ENCODE peak calls at places on chromosomes 2 and 18, in seven cellular contexts. X is HepG2, Q is GM12892, W is K562, I is H1, H is GM12878, L is SK-N-SH. F is an unnamed sample.
A peak's percentile ranks its signal among the peaks of the same experiment; 100 is the strongest.

GRCh38 chr2:239393941-239394340 is 6.9 kb downstream of the HDAC4 start:
- DNase-seq in X (no peak), Q (no peak), W (no peak), I (no peak), H (no peak), L (no peak), F (no peak)

GRCh38 chr18:23406271-23406787 is 46.8 kb upstream of the RIOK3 start:
- DNase-seq in X (peak; percentile 78), Q (no peak), W (no peak), I (no peak), H (no peak), L (no peak), F (no peak)

GRCh38 chr2:27315122-27315521 is 6.9 kb upstream of the UCN start:
- DNase-seq in X (no peak), Q (no peak), W (no peak), I (no peak), H (no peak), L (no peak), F (no peak)

GRCh38 chr2:102315850-102316370 is 4.5 kb downstream of the IL1RL1 start:
- DNase-seq in X (no peak), Q (no peak), W (no peak), I (no peak), H (no peak), L (no peak), F (no peak)

GRCh38 chr2:25265802-25266201 is 75.9 kb downstream of the DNMT3A start:
- DNase-seq in X (no peak), Q (no peak), W (peak; percentile 36), I (no peak), H (no peak), L (no peak), F (no peak)

GRCh38 chr18:32280911-32281310 is 91.1 kb downstream of the MEP1B start:
- DNase-seq in X (no peak), Q (no peak), W (no peak), I (no peak), H (no peak), L (no peak), F (no peak)

GRCh38 chr2:162929571-162929970 is 91.0 kb upstream of the KCNH7 start:
- DNase-seq in X (no peak), Q (no peak), W (no peak), I (no peak), H (no peak), L (no peak), F (no peak)

GRCh38 chr2:50591642-50592041 is 440.3 kb downstream of the NRXN1 start:
- DNase-seq in X (no peak), Q (no peak), W (no peak), I (no peak), H (no peak), L (no peak), F (no peak)

GRCh38 chr18:29501952-29502351 is 1325.0 kb upstream of the CDH2 start:
- DNase-seq in X (no peak), Q (no peak), W (no peak), I (no peak), H (no peak), L (no peak), F (no peak)

GRCh38 chr2:128362889-128363228 is 44.2 kb upstream of the HS6ST1 start:
- DNase-seq in X (no peak), Q (no peak), W (no peak), I (peak; percentile 84), H (no peak), L (no peak), F (no peak)

GRCh38 chr18:7207366-7207765 is 23.5 kb upstream of the LRRC30 start:
- DNase-seq in X (no peak), Q (no peak), W (no peak), I (no peak), H (no peak), L (no peak), F (no peak)

GRCh38 chr2:239086325-239087020 is 238.6 kb downstream of the TWIST2 start:
- DNase-seq in X (no peak), Q (no peak), W (peak; percentile 81), I (no peak), H (no peak), L (no peak), F (no peak)

GRCh38 chr18:51188024-51188701 is 9.3 kb downstream of the MEX3C start:
- DNase-seq in X (no peak), Q (no peak), W (no peak), I (no peak), H (no peak), L (no peak), F (no peak)

GRCh38 chr2:180604077-180604476 is 376.3 kb upstream of the UBE2E3 start:
- DNase-seq in X (peak; percentile 35), Q (no peak), W (no peak), I (no peak), H (no peak), L (no peak), F (no peak)

GRCh38 chr18:54150226-54150625 is 74.2 kb downstream of the MBD2 start:
- DNase-seq in X (no peak), Q (no peak), W (no peak), I (no peak), H (no peak), L (no peak), F (no peak)

GRCh38 chr2:132448771-132449170 is 32.2 kb downstream of the GPR39 start:
- DNase-seq in X (no peak), Q (no peak), W (no peak), I (no peak), H (no peak), L (peak; percentile 37), F (no peak)

DNA sequence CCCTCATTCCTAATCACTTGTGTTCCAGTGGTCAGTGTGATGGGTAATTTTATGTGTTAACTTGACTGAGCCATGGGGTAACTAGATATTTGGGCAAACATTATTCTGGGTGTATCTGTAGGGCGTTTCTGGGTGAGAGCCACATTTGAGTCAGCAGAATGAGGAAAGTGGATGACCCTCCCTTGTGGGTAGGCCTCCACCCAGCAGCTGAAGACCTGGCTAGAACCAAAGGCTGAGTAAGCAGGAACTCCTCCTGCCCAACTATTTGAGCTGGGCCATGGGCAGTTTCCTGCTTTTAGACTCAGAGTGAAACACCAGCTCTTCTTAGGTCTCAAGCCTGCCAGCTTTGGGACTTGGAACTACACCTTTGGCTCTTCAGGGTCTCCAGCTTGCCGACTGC is 141.8 kb downstream of the ACKR3 start:
- DNase-seq in X (no peak), Q (no peak), W (no peak), I (no peak), H (no peak), L (no peak), F (no peak)
- TF ChIP-seq POLR2AphosphoS5 in X (no peak), Q (no peak), W (no peak), I (no peak), H (no peak), L (no peak), F (no peak)

GRCh38 chr2:165952600-165953210 is 871 bp downstream of the TTC21B start:
- DNase-seq in X (peak; percentile 12), Q (no peak), W (no peak), I (no peak), H (no peak), L (no peak), F (no peak)
- TF ChIP-seq TAF1 in X (no peak), Q (no peak), W (no peak), I (no peak), H (no peak), L (no peak), F (no peak)

GRCh38 chr18:49023938-49024341 is 73.2 kb upstream of the SMAD7 start:
- DNase-seq in X (no peak), Q (no peak), W (no peak), I (no peak), H (no peak), L (no peak), F (no peak)

GRCh38 chr18:49024408-49024807 is 73.6 kb upstream of the SMAD7 start:
- DNase-seq in X (no peak), Q (no peak), W (no peak), I (no peak), H (no peak), L (no peak), F (no peak)

GRCh38 chr18:49022311-49023280 is 71.8 kb upstream of the SMAD7 start:
- DNase-seq in X (no peak), Q (no peak), W (no peak), I (no peak), H (no peak), L (no peak), F (no peak)

GRCh38 chr18:49024808-49025361 is 74.1 kb upstream of the SMAD7 start:
- DNase-seq in X (no peak), Q (no peak), W (no peak), I (no peak), H (no peak), L (peak; percentile 63), F (no peak)

GRCh38 chr18:49023281-49023937 is 72.6 kb upstream of the SMAD7 start:
- DNase-seq in X (no peak), Q (no peak), W (no peak), I (no peak), H (no peak), L (no peak), F (no peak)
- TF ChIP-seq POLR2AphosphoS5 in X (no peak), Q (no peak), W (no peak), I (no peak), H (no peak), L (no peak), F (no peak)

GRCh38 chr2:213020268-213020667 is 131.1 kb downstream of the IKZF2 start:
- DNase-seq in X (no peak), Q (no peak), W (no peak), I (no peak), H (no peak), L (no peak), F (no peak)

GRCh38 chr2:213022987-213023386 is 128.4 kb downstream of the IKZF2 start:
- DNase-seq in X (no peak), Q (no peak), W (no peak), I (no peak), H (peak; percentile 87), L (no peak), F (no peak)

GRCh38 chr2:213019368-213019767 is 132.0 kb downstream of the IKZF2 start:
- DNase-seq in X (no peak), Q (no peak), W (no peak), I (no peak), H (no peak), L (no peak), F (no peak)

GRCh38 chr2:213018340-213018901 is 133.0 kb downstream of the IKZF2 start:
- DNase-seq in X (no peak), Q (no peak), W (no peak), I (no peak), H (no peak), L (no peak), F (no peak)

DNA sequence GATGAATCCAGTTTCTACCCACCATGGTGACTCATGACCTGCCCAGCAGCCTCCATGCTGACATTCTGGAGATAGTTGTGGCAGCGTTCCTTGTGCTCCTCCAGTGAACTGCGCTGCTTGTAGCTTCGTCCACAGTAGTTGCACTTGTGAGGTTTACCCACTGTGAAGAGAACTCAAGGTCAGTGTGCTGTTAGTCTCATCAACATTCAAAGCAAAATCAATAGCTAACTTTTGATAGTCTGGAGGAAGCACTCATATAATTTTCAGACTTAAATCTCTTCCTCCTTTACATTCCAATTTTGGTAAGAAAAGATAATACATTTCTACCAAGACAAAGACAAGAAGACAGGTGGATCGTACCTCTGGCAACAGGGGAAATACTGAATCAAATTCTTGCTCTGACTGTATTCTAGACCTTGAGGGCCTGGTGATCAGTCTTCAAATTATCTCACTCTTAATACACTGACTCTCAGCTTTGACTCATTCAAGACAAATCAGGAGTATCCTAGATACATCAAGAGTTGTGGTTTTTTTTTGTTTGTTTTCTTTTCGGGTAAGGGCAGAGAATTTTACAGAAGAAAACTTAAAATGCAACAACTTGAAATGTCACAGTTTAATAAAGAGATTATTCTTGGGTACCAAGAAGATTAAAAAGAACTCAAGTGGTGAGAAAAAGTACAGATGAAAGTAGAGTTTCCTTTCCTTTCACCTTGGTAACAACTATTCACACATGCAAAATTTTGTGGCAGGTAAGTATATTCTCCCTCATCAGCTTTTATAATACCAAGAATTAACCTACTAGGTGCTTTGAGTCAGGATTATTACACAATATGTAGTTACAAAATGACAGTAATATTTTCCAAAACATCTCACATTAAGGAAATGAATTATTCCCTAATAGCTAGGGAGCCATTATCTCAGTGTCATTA is 129.2 kb downstream of the IKZF2 start:
- DNase-seq in X (no peak), Q (no peak), W (no peak), I (no peak), H (peak; percentile 87), L (no peak), F (no peak)
- TF ChIP-seq TAF1 in X (no peak), Q (peak; percentile 73), W (no peak), I (no peak), H (peak; percentile 90), L (no peak), F (peak; percentile 84)

F was measured in GM12891.